ENCODE peak calls at places on chromosomes 6 and 20, in six cellular contexts. Z is GM12865, U is A549, O is MM.1S, I is cardiac muscle cell, G is ovary. N is an unnamed sample.

GRCh38 chr20:37558306-37558705 is 30.6 kb upstream of the BLCAP start:
- DNase-seq in U (no peak), O (no peak), Z (no peak), I (no peak), G (no peak), N (no peak)

GRCh38 chr6:3026811-3027626 is 27.3 kb downstream of the NQO2 start:
- DNase-seq in Z (peak), I (no peak), O (peak), G (no peak), U (no peak), N (no peak)

GRCh38 chr6:154466139-154466538 is 44.3 kb downstream of the CNKSR3 start:
- DNase-seq in G (no peak), Z (no peak), U (no peak), O (no peak), I (no peak), N (no peak)

GRCh38 chr20:48335421-48336090 is 492.2 kb downstream of the PREX1 start:
- DNase-seq in U (no peak), O (no peak), Z (no peak), G (no peak), I (no peak), N (no peak)

GRCh38 chr20:38658879-38659612 is 57.4 kb downstream of the ARHGAP40 start:
- DNase-seq in Z (peak), U (peak), O (peak), I (peak), G (no peak), N (no peak)

GRCh38 chr6:6781172-6781876 is 192.8 kb downstream of the LY86 start:
- DNase-seq in G (peak), Z (no peak), I (no peak), U (peak), O (no peak), N (peak)

GRCh38 chr6:148746363-148747144 is at the start of gene UST:
- DNase-seq in Z (peak), I (peak), G (peak), U (peak), O (peak), N (peak)

GRCh38 chr6:135440087-135440792 is 57.3 kb downstream of the AHI1 start:
- DNase-seq in Z (peak), O (peak), G (no peak), U (no peak), I (no peak), N (no peak)

GRCh38 chr20:1210501-1210900 is 7.2 kb downstream of the C20orf202 start:
- DNase-seq in G (no peak), U (no peak), O (no peak), Z (no peak), I (no peak), N (no peak)

GRCh38 chr20:38888059-38888831 is 38.0 kb upstream of the FAM83D start:
- DNase-seq in G (no peak), I (no peak), Z (no peak), O (no peak), U (no peak), N (no peak)

GRCh38 chr6:13534536-13534935 is 39.9 kb upstream of the SIRT5 start:
- DNase-seq in Z (no peak), I (no peak), U (no peak), O (no peak), G (no peak), N (no peak)

GRCh38 chr6:35264550-35265274 is 5.2 kb downstream of the ZNF76 start:
- DNase-seq in U (no peak), G (no peak), O (no peak), Z (peak), I (peak), N (no peak)

GRCh38 chr20:44029848-44030230 is 115.2 kb downstream of the TOX2 start:
- DNase-seq in Z (no peak), G (no peak), O (no peak), I (no peak), U (no peak), N (no peak)

GRCh38 chr20:33000802-33001466 is 3.3 kb downstream of the SUN5 start:
- DNase-seq in Z (no peak), I (no peak), U (no peak), G (no peak), O (no peak), N (no peak)

GRCh38 chr20:25275813-25276532 is 28.1 kb downstream of the PYGB start:
- DNase-seq in I (no peak), G (no peak), Z (no peak), O (no peak), U (no peak), N (no peak)

GRCh38 chr6:33983109-33983475 is 162.8 kb downstream of the GRM4 start:
- DNase-seq in Z (no peak), O (peak), G (no peak), I (no peak), U (peak), N (no peak)

GRCh38 chr6:48087448-48087847 is 23.5 kb downstream of the PTCHD4 start:
- DNase-seq in I (no peak), U (no peak), G (no peak), O (no peak), Z (peak), N (peak)

GRCh38 chr20:36541227-36542018 is at the start of gene MYL9:
- DNase-seq in Z (peak), U (no peak), O (no peak), G (peak), I (peak), N (peak)

GRCh38 chr6:41728954-41729353 is 6.5 kb downstream of the TFEB start:
- DNase-seq in G (no peak), I (no peak), Z (no peak), O (no peak), U (no peak), N (no peak)

GRCh38 chr6:27836783-27837635 is 75.2 kb downstream of the OR2B2 start:
- DNase-seq in O (peak), I (peak), U (no peak), Z (peak), G (peak), N (peak)

GRCh38 chr6:100229512-100229911 is 235.2 kb downstream of the SIM1 start:
- DNase-seq in Z (no peak), O (no peak), G (no peak), U (no peak), I (no peak), N (no peak)

GRCh38 chr6:100230115-100230975 is 234.4 kb downstream of the SIM1 start:
- DNase-seq in Z (no peak), G (no peak), I (no peak), U (no peak), O (no peak), N (no peak)

GRCh38 chr6:100228437-100229424 is 234.7 kb upstream of the MCHR2 start:
- DNase-seq in I (peak), U (peak), Z (peak), O (peak), G (peak), N (peak)

GRCh38 chr6:100230976-100231316 is 233.8 kb downstream of the SIM1 start:
- DNase-seq in I (no peak), U (no peak), O (no peak), Z (no peak), G (no peak), N (peak)

DNA sequence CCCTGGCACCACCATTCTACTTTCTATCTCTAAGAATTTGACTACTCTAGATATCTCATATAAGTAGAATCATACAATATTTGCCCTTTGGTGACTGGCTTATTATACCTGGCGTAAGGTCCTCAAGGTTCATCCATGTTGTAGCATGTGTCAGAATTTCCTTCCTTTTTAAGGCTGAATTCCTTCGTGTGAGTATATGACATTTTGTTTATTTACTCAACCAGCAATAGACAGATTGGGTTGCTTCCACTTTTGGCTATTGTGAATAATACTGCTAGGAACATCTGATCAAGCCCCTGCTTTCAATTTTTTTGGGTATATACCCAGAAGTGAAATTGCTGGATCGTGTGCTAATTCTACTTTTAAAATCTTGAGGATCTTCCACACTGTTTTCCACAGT is 232.8 kb upstream of the MCHR2 start:
- DNase-seq in Z (no peak), O (no peak), G (no peak), U (no peak), I (no peak), N (no peak)
- TF ChIP-seq CTCF in Z (no peak), O (no peak), G (no peak), U (no peak), I (no peak), N (no peak)

GRCh38 chr6:19193624-19194023 is 643.5 kb upstream of the ID4 start:
- DNase-seq in U (no peak), Z (no peak), G (no peak), O (no peak), I (no peak), N (no peak)
- H3K4me3 ChIP-seq in U (no peak), Z (no peak), G (no peak), O (no peak), I (no peak), N (no peak)

DNA sequence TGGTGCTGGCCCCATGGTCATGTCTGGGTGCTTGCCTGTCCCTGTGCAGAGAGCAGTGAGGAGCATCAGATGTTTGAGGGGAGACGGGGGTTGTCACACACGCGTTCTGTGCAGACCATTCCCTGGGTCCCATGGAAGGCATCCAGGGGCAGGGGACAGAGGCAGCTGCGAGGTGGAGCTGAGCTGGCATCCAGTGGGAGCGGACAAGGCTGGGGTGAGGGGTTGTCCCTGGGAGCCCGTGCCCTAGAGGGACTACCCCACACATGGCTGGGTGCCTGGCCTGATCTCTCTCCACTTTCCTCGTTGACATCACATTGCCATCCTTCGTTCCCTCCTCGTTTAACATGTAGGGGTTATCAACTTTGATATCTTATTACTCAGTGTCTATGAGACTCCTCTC is 331.3 kb downstream of the CDH4 start:
- DNase-seq in U (no peak), I (no peak), G (no peak), O (no peak), Z (no peak), N (no peak)
- TF ChIP-seq CTCF in U (no peak), I (no peak), G (no peak), O (no peak), Z (no peak), N (no peak)

GRCh38 chr6:127939442-127940066 is 38.7 kb upstream of the THEMIS start:
- DNase-seq in O (peak), G (no peak), Z (no peak), I (no peak), U (no peak), N (peak)
- H3K4me3 ChIP-seq in O (no peak), G (no peak), Z (no peak), I (no peak), U (no peak), N (no peak)

N was measured in astrocyte of the spinal cord.